ENCODE peak calls at places on chromosomes 7 and 10, in five cellular contexts. T is HTR-8/SVneo, E is NAMALWA, Q is NCI-H2107, J is hepatocyte. M is an unnamed sample.

GRCh38 chr7:77820967-77821366 is 22.4 kb downstream of the PHTF2 start:
- DNase-seq in E (no peak), J (no peak), Q (no peak), T (no peak), M (no peak)

GRCh38 chr7:81775560-81775959 is 5.7 kb upstream of the HGF start:
- DNase-seq in T (no peak), E (no peak), Q (no peak), J (no peak), M (no peak)

GRCh38 chr10:16792675-16793074 is 24.5 kb downstream of the RSU1 start:
- DNase-seq in T (no peak), E (no peak), J (no peak), Q (no peak), M (no peak)

GRCh38 chr10:98028168-98028770 is 2.2 kb downstream of the CRTAC1 start:
- DNase-seq in Q (peak; percentile 36), E (peak; percentile 74), T (peak; percentile 65), J (peak; percentile 63), M (no peak)

GRCh38 chr7:149799397-149800168 is 26.2 kb upstream of the ZNF467 start:
- DNase-seq in E (peak; percentile 72), T (peak; percentile 25), Q (no peak), J (peak; percentile 53), M (no peak)

GRCh38 chr10:127743205-127743604 is 6.2 kb downstream of the FOXI2 start:
- DNase-seq in E (no peak), J (no peak), Q (no peak), T (no peak), M (no peak)

GRCh38 chr10:98419456-98420261 is 4.7 kb upstream of the PYROXD2 start:
- DNase-seq in J (no peak), Q (no peak), T (no peak), E (no peak), M (no peak)

GRCh38 chr7:77797734-77798393 is 370 bp downstream of the TMEM60 start:
- DNase-seq in E (no peak), J (no peak), Q (no peak), T (no peak), M (no peak)

GRCh38 chr7:107244613-107245012 is 75.8 kb downstream of the HBP1 start:
- DNase-seq in Q (no peak), J (no peak), E (no peak), T (no peak), M (no peak)

GRCh38 chr10:107826166-107826565 is 661.7 kb upstream of the SORCS1 start:
- DNase-seq in E (no peak), J (no peak), T (no peak), Q (no peak), M (no peak)

GRCh38 chr10:126063353-126063791 is 167.0 kb downstream of the FANK1 start:
- DNase-seq in E (no peak), T (peak; percentile 32), Q (no peak), J (no peak), M (no peak)

GRCh38 chr7:13457790-13458189 is 531.7 kb downstream of the ETV1 start:
- DNase-seq in T (no peak), Q (no peak), J (no peak), E (peak; percentile 74), M (no peak)

GRCh38 chr10:112634096-112634830 is 187.2 kb downstream of the VTI1A start:
- DNase-seq in T (no peak), Q (no peak), J (no peak), E (no peak), M (no peak)

GRCh38 chr7:78345979-78346378 is 547.4 kb downstream of the PHTF2 start:
- DNase-seq in J (peak; percentile 8), Q (no peak), T (no peak), E (no peak), M (no peak)

GRCh38 chr7:131619336-131620305 is 63.2 kb upstream of the PODXL start:
- DNase-seq in T (no peak), Q (no peak), E (peak; percentile 43), J (peak; percentile 55), M (no peak)

GRCh38 chr7:85516675-85517074 is 329.8 kb upstream of the SEMA3D start:
- DNase-seq in T (no peak), J (no peak), Q (no peak), E (no peak), M (no peak)

GRCh38 chr7:26278769-26279168 is 12.9 kb upstream of the SNX10 start:
- DNase-seq in Q (no peak), E (peak; percentile 76), T (peak; percentile 31), J (no peak), M (no peak)

GRCh38 chr10:118442032-118442431 is 99.9 kb upstream of the FAM204A start:
- DNase-seq in J (no peak), E (no peak), Q (no peak), T (no peak), M (no peak)

GRCh38 chr7:45524373-45524913 is 49.7 kb upstream of the ADCY1 start:
- DNase-seq in E (no peak), J (no peak), Q (no peak), T (no peak), M (no peak)

GRCh38 chr7:159130820-159131219 is 13.8 kb downstream of the VIPR2 start:
- DNase-seq in T (no peak), J (no peak), Q (no peak), E (no peak), M (no peak)

M was measured in NCI-H187 treated with DMSO at 0.1 percent for 48 hours.